ENCODE peak calls at places on chromosomes 2 and 18, in six cellular contexts. S is kidney, C is cardiac muscle cell, N is heart right ventricle, L is HCT116, T is A549. I is an unnamed sample.

GRCh38 chr2:119749405-119750066 is 10.2 kb upstream of the PTPN4 start:
- DNase-seq in C (no peak), T (no peak), N (no peak), L (no peak), S (no peak), I (no peak)

GRCh38 chr2:59804662-59805258 is 748.7 kb downstream of the BCL11A start:
- DNase-seq in N (no peak), T (no peak), L (no peak), C (peak), S (no peak), I (no peak)

GRCh38 chr2:68936462-68936861 is 16.2 kb downstream of the GKN2 start:
- DNase-seq in S (no peak), L (no peak), N (no peak), C (no peak), T (no peak), I (no peak)

GRCh38 chr2:121074322-121074932 is 210.6 kb downstream of the TFCP2L1 start:
- DNase-seq in L (no peak), N (no peak), S (no peak), C (peak), T (peak), I (no peak)

GRCh38 chr2:239608723-239609122 is 207.9 kb upstream of the HDAC4 start:
- DNase-seq in T (no peak), N (no peak), L (no peak), C (no peak), S (no peak), I (no peak)

GRCh38 chr2:71930073-71930681 is 217.5 kb downstream of the CYP26B1 start:
- DNase-seq in L (no peak), S (no peak), C (no peak), T (peak), N (no peak), I (peak)

GRCh38 chr2:86297382-86298147 is 39.9 kb downstream of the REEP1 start:
- DNase-seq in C (no peak), N (no peak), S (no peak), T (peak), L (no peak), I (no peak)

GRCh38 chr2:230046491-230046890 is 22.2 kb downstream of the SLC16A14 start:
- DNase-seq in S (no peak), N (no peak), L (no peak), T (no peak), C (no peak), I (no peak)

GRCh38 chr2:64848945-64849344 is 140.3 kb upstream of the SLC1A4 start:
- DNase-seq in C (no peak), T (no peak), N (no peak), S (no peak), L (no peak), I (no peak)

GRCh38 chr2:64847930-64848329 is 141.3 kb upstream of the SLC1A4 start:
- DNase-seq in T (no peak), N (no peak), L (no peak), C (no peak), S (no peak), I (no peak)

GRCh38 chr2:64846175-64846574 is 143.0 kb upstream of the SLC1A4 start:
- DNase-seq in N (no peak), S (no peak), C (no peak), L (no peak), T (no peak), I (no peak)

GRCh38 chr2:64850641-64851040 is 138.6 kb upstream of the SLC1A4 start:
- DNase-seq in T (no peak), N (no peak), L (no peak), S (no peak), C (no peak), I (no peak)

DNA sequence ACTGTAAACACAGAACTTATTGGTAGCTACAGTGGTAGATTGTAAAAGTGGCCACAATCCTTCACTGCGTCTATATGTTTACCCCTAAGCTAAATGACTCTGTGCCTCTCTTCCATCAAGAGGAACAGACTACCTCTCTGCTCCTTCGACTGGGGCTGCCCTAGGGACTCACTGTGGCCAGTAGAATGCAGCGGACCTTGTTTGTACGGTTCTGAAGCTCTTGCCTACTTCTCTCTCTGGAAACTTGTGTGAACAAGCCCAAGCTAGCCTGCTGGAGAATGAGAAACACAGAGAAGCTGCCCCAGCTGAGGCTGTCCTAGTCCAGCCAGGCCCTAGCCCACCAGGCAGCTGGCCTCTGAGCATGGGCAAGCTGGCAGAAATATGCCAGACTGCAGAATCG is 140.8 kb upstream of the SLC1A4 start:
- DNase-seq in T (no peak), L (no peak), C (no peak), N (no peak), S (no peak), I (no peak)
- H3K27ac ChIP-seq in T (no peak), L (no peak), C (no peak), N (no peak), S (no peak), I (no peak)

DNA sequence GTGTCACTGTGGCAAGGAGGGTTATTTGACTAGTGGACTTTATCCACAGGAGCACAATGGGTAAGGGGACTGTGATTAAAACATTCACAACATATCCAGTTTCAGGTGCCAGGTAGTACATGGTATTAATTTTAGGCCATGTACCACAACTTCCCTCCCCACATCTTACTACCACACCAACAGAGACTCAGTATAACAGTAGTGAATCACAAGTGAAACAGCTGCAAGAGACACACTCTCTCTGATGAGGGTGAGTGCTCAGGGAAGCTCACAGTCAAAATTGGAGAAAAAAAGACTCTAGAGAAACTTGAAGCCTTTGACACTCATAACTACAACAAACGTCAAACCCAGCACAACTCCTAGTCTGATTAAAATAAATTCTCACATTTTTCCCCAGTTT is 367.6 kb upstream of the GYPC start:
- DNase-seq in L (no peak), C (no peak), S (no peak), N (no peak), T (no peak), I (no peak)
- H3K27ac ChIP-seq in L (no peak), C (no peak), S (no peak), N (no peak), T (no peak), I (no peak)

DNA sequence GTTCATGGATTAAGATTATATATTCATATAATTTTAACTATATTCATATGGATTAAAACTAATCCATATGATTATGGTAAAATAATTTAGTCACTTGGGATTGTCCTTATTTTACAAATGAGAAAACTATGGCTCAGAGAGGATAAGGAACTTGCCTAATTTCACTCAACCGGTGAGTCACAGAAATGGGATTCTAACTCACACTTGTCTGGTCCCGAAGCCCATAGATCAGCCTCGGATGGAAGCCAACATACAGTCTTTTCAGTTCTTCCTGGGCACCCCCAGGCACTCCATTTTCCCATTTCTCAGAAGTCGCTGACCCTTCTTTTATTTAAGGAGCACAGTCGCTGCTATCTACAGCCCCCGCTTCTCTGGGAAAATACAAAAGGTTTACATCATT is 36.8 kb downstream of the CYP1B1 start:
- DNase-seq in T (no peak), C (no peak), L (no peak), S (no peak), N (no peak), I (no peak)
- H3K27ac ChIP-seq in T (no peak), C (no peak), L (no peak), S (no peak), N (no peak), I (no peak)

GRCh38 chr2:65364054-65364651 is 68.2 kb downstream of the SPRED2 start:
- DNase-seq in L (no peak), C (no peak), S (no peak), N (no peak), T (no peak), I (no peak)

GRCh38 chr2:65368464-65368863 is 63.9 kb downstream of the SPRED2 start:
- DNase-seq in C (no peak), N (no peak), L (no peak), S (no peak), T (no peak), I (no peak)

GRCh38 chr2:65364986-65365733 is 67.2 kb downstream of the SPRED2 start:
- DNase-seq in T (no peak), L (no peak), N (no peak), S (no peak), C (no peak), I (no peak)

GRCh38 chr2:65367517-65367916 is 64.9 kb downstream of the SPRED2 start:
- DNase-seq in C (no peak), N (no peak), S (no peak), T (peak), L (no peak), I (no peak)

DNA sequence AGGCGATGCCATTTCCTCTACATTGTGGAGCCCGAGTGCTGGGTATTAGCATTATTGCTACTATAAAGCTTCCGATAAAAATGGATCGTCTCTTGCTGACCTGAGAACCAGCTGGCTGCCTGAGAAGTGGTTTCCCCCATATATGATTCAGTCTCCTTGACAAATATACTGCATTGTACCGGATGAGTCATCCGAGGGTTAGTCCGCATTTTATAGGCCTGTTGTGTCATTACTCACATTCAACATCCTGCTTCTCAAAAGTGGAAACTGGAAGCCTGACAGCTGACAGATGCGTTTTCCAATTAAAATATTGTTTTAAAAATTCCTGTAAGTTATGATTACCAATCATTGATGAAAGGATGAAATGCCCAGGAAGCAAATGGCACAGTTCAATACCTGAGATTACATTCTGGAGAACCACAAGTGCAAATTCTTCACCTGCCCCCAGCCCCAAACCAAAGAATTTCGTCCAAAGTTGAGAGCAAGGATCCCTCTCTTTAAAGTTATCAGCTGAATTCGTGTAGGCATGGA is 65.7 kb downstream of the SPRED2 start:
- DNase-seq in S (no peak), N (peak), T (peak), C (no peak), L (peak), I (peak)
- H3K27ac ChIP-seq in S (no peak), N (peak), T (peak), C (no peak), L (peak), I (peak)

GRCh38 chr2:19185061-19185460 is 173.4 kb downstream of the OSR1 start:
- DNase-seq in N (no peak), T (no peak), S (no peak), L (no peak), C (no peak), I (no peak)

GRCh38 chr2:19189391-19189790 is 169.0 kb downstream of the OSR1 start:
- DNase-seq in N (no peak), C (no peak), S (no peak), T (no peak), L (no peak), I (no peak)

DNA sequence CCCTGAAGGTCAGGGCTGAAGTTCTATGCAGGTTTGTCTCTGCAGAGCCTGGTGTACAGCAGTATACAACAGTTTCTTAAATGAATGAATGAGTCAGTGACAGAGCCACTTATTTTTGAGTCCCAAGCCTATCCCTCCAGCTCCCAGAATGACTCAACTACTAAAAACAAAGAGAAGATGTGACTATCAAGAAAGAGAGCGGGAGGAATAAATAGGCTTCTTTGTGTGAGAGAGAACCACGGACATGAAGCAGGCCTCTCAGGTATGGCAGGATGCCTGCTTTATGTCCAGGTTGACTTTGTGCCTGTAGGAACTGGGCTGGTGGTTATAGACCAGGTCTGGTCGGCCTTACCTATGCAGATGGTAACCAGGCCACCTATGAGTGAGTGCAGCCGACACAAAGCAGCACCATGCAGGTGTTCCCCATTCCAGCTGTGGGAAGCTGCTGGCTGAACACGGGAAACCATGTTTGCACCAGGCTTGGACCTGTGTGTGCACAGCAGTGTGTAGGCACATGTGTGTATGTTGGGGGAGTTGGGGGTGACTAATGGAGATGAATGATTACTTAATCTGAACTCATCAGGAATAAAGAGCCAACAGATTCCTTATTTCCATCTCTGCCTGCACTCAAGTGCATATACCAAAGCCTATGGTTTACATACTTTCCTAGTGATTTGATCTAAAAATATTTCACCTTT is 171.0 kb downstream of the OSR1 start:
- DNase-seq in L (peak), S (no peak), C (peak), T (no peak), N (no peak), I (no peak)
- H3K27ac ChIP-seq in L (no peak), S (no peak), C (peak), T (no peak), N (no peak), I (no peak)

GRCh38 chr2:36441065-36441625 is 85.6 kb downstream of the CRIM1 start:
- DNase-seq in T (no peak), N (no peak), L (no peak), C (no peak), S (no peak), I (no peak)
- H3K27ac ChIP-seq in T (peak), N (no peak), L (no peak), C (no peak), S (peak), I (no peak)

GRCh38 chr2:43280994-43281393 is 54.6 kb upstream of the ZFP36L2 start:
- DNase-seq in S (no peak), C (no peak), N (no peak), T (no peak), L (no peak), I (no peak)
- H3K27ac ChIP-seq in S (no peak), C (no peak), N (no peak), T (no peak), L (no peak), I (no peak)

DNA sequence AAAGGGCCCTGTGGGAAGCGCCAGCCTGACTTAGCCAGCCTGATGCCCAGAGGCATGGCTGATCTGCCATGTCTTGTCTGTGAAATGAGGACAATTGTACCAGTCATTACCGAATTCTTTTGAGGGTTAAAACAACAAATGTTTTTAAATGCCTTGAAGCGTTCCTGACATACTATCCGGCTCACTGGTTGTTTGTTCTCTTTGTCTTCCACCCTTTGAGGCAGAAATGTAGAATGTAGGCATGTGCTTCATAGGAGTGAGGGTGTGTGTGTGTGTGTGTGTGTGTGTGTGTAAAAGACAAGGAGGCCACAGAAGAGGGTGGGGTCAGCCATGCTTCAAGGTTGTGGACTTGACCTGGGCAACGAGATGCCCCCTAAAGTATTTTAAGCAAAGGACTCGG is 35.5 kb downstream of the TGFBRAP1 start:
- DNase-seq in L (no peak), T (no peak), N (no peak), S (no peak), C (no peak), I (no peak)
- H3K27ac ChIP-seq in L (no peak), T (no peak), N (no peak), S (no peak), C (no peak), I (no peak)

GRCh38 chr18:8703781-8704301 is 1.5 kb upstream of the MTCL1 start:
- DNase-seq in S (no peak), T (no peak), L (no peak), C (no peak), N (no peak), I (no peak)
- H3K27ac ChIP-seq in S (peak), T (peak), L (no peak), C (no peak), N (peak), I (peak)

I was measured in lung.